ENCODE peak calls at places on chromosomes 12 and 14, in six cellular contexts. E, T, S, W, R and A are unnamed samples.

GRCh38 chr12:1250641-1251040 is 259.6 kb downstream of the ERC1 start:
- DNase-seq in E (no peak), T (no peak), S (no peak), W (no peak), R (no peak), A (no peak)

GRCh38 chr14:102654298-102654697 is 61.8 kb downstream of the RCOR1 start:
- DNase-seq in E (no peak), T (no peak), S (no peak), W (no peak), R (no peak), A (no peak)

GRCh38 chr12:52248541-52249035 is 15.5 kb downstream of the KRT7 start:
- DNase-seq in E (no peak), T (no peak), S (no peak), W (no peak), R (no peak), A (no peak)

GRCh38 chr12:115880238-115880637 is 397.3 kb downstream of the MED13L start:
- DNase-seq in E (no peak), T (no peak), S (no peak), W (no peak), R (no peak), A (no peak)

GRCh38 chr14:55512421-55512820 is 67.6 kb upstream of the KTN1 start:
- DNase-seq in E (peak; percentile 72), T (no peak), S (peak; percentile 17), W (no peak), R (no peak), A (peak; percentile 14)

GRCh38 chr12:54870617-54871016 is 16.3 kb downstream of the MUCL1 start:
- DNase-seq in E (no peak), T (no peak), S (no peak), W (no peak), R (no peak), A (no peak)

GRCh38 chr12:71999795-72000194 is 61.1 kb downstream of the TPH2 start:
- DNase-seq in E (no peak), T (no peak), S (no peak), W (no peak), R (no peak), A (no peak)

GRCh38 chr14:104787736-104788532 is 7.6 kb downstream of the AKT1 start:
- DNase-seq in E (no peak), T (no peak), S (no peak), W (no peak), R (no peak), A (no peak)

GRCh38 chr12:27285395-27285794 is 41.3 kb downstream of the STK38L start:
- DNase-seq in E (peak; percentile 15), T (no peak), S (peak; percentile 42), W (no peak), R (no peak), A (no peak)

GRCh38 chr12:108253540-108253939 is 85.6 kb downstream of the CMKLR1 start:
- DNase-seq in E (no peak), T (no peak), S (no peak), W (no peak), R (no peak), A (no peak)

GRCh38 chr12:7004287-7004803 is 13.9 kb downstream of the LPCAT3 start:
- DNase-seq in E (no peak), T (no peak), S (no peak), W (no peak), R (no peak), A (no peak)

GRCh38 chr14:103288076-103288766 is 45.8 kb upstream of the EIF5 start:
- DNase-seq in E (no peak), T (no peak), S (no peak), W (no peak), R (no peak), A (no peak)

GRCh38 chr14:103679351-103679750 is 35.9 kb downstream of the XRCC3 start:
- DNase-seq in E (no peak), T (peak; percentile 38), S (peak; percentile 29), W (no peak), R (no peak), A (no peak)

GRCh38 chr12:121789800-121790748 is 3.4 kb downstream of the RHOF start:
- DNase-seq in E (no peak), T (peak; percentile 61), S (no peak), W (no peak), R (no peak), A (no peak)

GRCh38 chr14:68680541-68681051 is 112.3 kb downstream of the ZFP36L1 start:
- DNase-seq in E (peak; percentile 91), T (no peak), S (peak; percentile 62), W (no peak), R (no peak), A (no peak)

GRCh38 chr14:30943694-30944093 is 69.3 kb downstream of the COCH start:
- DNase-seq in E (no peak), T (no peak), S (no peak), W (no peak), R (no peak), A (no peak)

GRCh38 chr14:65336191-65336591 is 76.3 kb upstream of the FUT8 start:
- DNase-seq in E (peak; percentile 69), T (no peak), S (peak; percentile 53), W (no peak), R (no peak), A (no peak)

GRCh38 chr14:81450100-81450531 is 50.0 kb upstream of the STON2 start:
- DNase-seq in E (peak; percentile 61), T (no peak), S (no peak), W (peak; percentile 69), R (no peak), A (no peak)

GRCh38 chr12:12056951-12057350 is 13.8 kb upstream of the BCL2L14 start:
- DNase-seq in E (no peak), T (no peak), S (no peak), W (no peak), R (no peak), A (no peak)

GRCh38 chr12:111122458-111122878 is 202.1 kb upstream of the MYL2 start:
- DNase-seq in E (no peak), T (no peak), S (no peak), W (no peak), R (no peak), A (no peak)

GRCh38 chr12:46339051-46339450 is 33.5 kb downstream of the SLC38A2 start:
- DNase-seq in E (no peak), T (no peak), S (no peak), W (no peak), R (no peak), A (no peak)

GRCh38 chr14:92135269-92135668 is 13.5 kb downstream of the CPSF2 start:
- DNase-seq in E (peak; percentile 64), T (no peak), S (peak; percentile 69), W (no peak), R (no peak), A (no peak)

GRCh38 chr14:103123128-103123633 is at the start of gene TNFAIP2:
- DNase-seq in E (peak; percentile 33), T (no peak), S (no peak), W (peak; percentile 13), R (no peak), A (no peak)

GRCh38 chr12:60693019-60693626 is 1097.3 kb downstream of the SLC16A7 start:
- DNase-seq in E (no peak), T (no peak), S (no peak), W (no peak), R (no peak), A (no peak)

GRCh38 chr12:78210894-78211302 is 380.2 kb downstream of the NAV3 start:
- DNase-seq in E (peak; percentile 83), T (no peak), S (peak; percentile 86), W (no peak), R (no peak), A (peak; percentile 96)

GRCh38 chr12:69309461-69309860 is 38.7 kb upstream of the LYZ start:
- DNase-seq in E (no peak), T (no peak), S (no peak), W (no peak), R (no peak), A (no peak)
- TF ChIP-seq CTCF in E (no peak), T (no peak), S (no peak), W (no peak), R (no peak), A (no peak)

DNA sequence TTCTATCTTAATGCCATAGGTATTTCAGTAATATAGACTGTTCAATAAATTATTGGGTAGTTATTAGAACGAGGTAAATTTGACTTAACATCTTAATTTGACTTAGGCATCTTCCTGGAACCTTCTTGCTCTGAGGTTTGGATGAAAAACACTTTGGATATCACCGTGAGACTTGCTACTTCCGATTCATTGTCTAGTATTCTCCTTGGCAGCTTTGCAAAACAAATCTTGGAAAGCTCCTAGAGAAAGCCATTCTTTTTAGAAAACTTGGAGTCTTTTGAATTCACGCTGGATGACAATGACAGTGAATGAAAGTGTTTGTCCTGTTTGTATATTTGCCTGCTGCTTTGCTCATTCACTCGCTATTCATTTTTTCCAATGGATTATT is 222.1 kb upstream of the HMGA2 start:
- DNase-seq in E (peak; percentile 78), T (no peak), S (peak; percentile 60), W (no peak), R (no peak), A (no peak)
- H3K4me3 ChIP-seq in E (peak overlapping the region; percentile 9), T (no peak overlapping the region), S (peak overlapping the region; percentile 17), W (no peak overlapping the region), R (no peak overlapping the region), A (no peak overlapping the region)

GRCh38 chr12:104340917-104341611 is 37.5 kb downstream of the EID3 start:
- DNase-seq in E (no peak), T (no peak), S (no peak), W (no peak), R (no peak), A (no peak)

GRCh38 chr12:104340177-104340576 is 36.6 kb downstream of the EID3 start:
- DNase-seq in E (peak; percentile 75), T (no peak), S (peak; percentile 56), W (no peak), R (no peak), A (no peak)

GRCh38 chr12:104337030-104337558 is 33.6 kb downstream of the EID3 start:
- DNase-seq in E (no peak), T (no peak), S (no peak), W (no peak), R (no peak), A (no peak)

GRCh38 chr12:104342147-104342546 is 38.6 kb downstream of the EID3 start:
- DNase-seq in E (no peak), T (no peak), S (no peak), W (no peak), R (no peak), A (no peak)

GRCh38 chr12:104339663-104340062 is 36.1 kb downstream of the EID3 start:
- DNase-seq in E (peak; percentile 49), T (no peak), S (no peak), W (no peak), R (no peak), A (no peak)
- TF ChIP-seq CTCF in E (no peak), T (no peak), S (no peak), W (no peak), R (no peak), A (no peak)

DNA sequence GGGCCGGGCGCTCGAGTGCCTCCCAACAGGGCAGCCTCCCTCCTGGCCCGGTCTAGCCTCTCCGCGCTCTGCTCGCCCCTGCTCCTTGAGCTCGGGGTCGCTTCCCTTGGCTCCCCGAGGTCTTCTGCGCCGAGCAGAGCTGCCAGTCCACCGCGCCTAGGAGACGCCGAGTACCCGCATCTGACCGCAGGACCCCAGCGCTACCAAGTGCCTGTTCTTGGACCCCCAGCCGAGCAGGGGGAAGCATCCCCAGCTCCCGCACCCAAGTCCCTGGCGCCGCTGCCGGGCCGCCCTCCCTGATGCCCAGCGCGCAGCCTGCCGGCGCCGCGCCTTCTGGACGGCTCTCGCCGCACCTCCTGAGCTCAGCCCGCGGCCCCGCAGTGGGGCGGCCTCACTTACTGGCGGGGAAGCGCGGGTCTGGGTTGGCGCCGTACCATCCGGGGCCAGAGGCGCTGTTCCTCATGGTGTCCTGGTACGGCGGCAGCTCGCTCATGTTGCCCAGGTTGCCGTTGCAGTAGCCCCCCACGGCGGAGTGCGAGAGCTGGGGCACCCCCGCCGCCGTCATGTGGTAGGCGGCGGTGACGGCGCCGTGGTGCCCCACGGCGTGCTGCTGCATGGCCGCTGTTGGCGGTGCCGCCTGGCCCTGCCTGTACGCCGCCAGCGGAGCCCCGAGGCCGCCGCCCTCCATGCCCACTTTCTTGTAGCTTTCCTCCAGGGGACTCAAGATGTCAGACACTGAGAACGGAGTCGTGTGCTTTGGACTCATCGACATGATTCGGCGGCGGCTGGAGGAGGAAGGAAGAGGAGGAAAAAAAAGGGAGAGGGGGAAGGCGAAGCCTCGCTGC is 1.2 kb downstream of the NKX2-1 start:
- DNase-seq in E (no peak), T (no peak), S (no peak), W (no peak), R (no peak), A (no peak)
- H3K4me3 ChIP-seq in E (no peak overlapping the region), T (peak overlapping the region; percentile 3), S (no peak overlapping the region), W (no peak overlapping the region), R (peak overlapping the region; percentile 21), A (no peak overlapping the region)